ENCODE peak calls at places on chromosomes 11 and 22, in six cellular contexts. A is NCI-H187, F is MV-4-11, C is renal cortical epithelial cell, M is amniotic stem cell, K is neuronal stem cell. T is an unnamed sample.

GRCh38 chr11:5507177-5507576 is 2.6 kb downstream of the UBQLN3 start:
- DNase-seq in A (no peak), F (no peak), C (no peak), M (no peak), K (no peak), T (no peak)

GRCh38 chr22:39655736-39656285 is 85.3 kb downstream of the CACNA1I start:
- DNase-seq in A (no peak), F (no peak), C (no peak), M (no peak), K (no peak), T (no peak)

GRCh38 chr22:37675930-37676571 is 615 bp downstream of the LGALS1 start:
- DNase-seq in A (no peak), F (peak; percentile 27), C (peak; percentile 16), M (no peak), K (no peak), T (no peak)

GRCh38 chr11:11569936-11570491 is 51.8 kb downstream of the GALNT18 start:
- DNase-seq in A (no peak), F (peak; percentile 51), C (no peak), M (no peak), K (no peak), T (no peak)

GRCh38 chr22:50218996-50219727 is 18.4 kb downstream of the SELENOO start:
- DNase-seq in A (no peak), F (peak; percentile 58), C (peak; percentile 42), M (no peak), K (no peak), T (peak; percentile 64)

GRCh38 chr11:106463796-106464201 is 386.3 kb downstream of the AASDHPPT start:
- DNase-seq in A (no peak), F (no peak), C (no peak), M (no peak), K (no peak), T (peak; percentile 51)

GRCh38 chr11:133064152-133064877 is 468.0 kb downstream of the OPCML start:
- DNase-seq in A (no peak), F (no peak), C (peak; percentile 45), M (peak; percentile 56), K (peak; percentile 68), T (peak; percentile 84)

GRCh38 chr11:16776716-16777115 is 38.3 kb downstream of the C11orf58 start:
- DNase-seq in A (peak; percentile 32), F (no peak), C (no peak), M (peak; percentile 37), K (no peak), T (no peak)

GRCh38 chr11:64917663-64917995 is 620 bp upstream of the ATG2A start:
- DNase-seq in A (no peak), F (no peak), C (peak; percentile 1), M (no peak), K (no peak), T (no peak)

GRCh38 chr11:61532136-61533038 is 23.8 kb downstream of the LRRC10B start:
- DNase-seq in A (peak; percentile 29), F (no peak), C (peak; percentile 53), M (no peak), K (no peak), T (peak; percentile 70)

GRCh38 chr11:82871646-82872045 is 28.6 kb downstream of the PRCP start:
- DNase-seq in A (no peak), F (no peak), C (no peak), M (no peak), K (no peak), T (no peak)

GRCh38 chr11:119377961-119378667 is 3.4 kb downstream of the USP2 start:
- DNase-seq in A (no peak), F (no peak), C (no peak), M (no peak), K (no peak), T (no peak)

GRCh38 chr11:74322667-74323066 is 11.2 kb upstream of the P4HA3 start:
- DNase-seq in A (no peak), F (no peak), C (peak; percentile 16), M (no peak), K (no peak), T (no peak)

GRCh38 chr11:42552786-42553185 is 759.0 kb upstream of the API5 start:
- DNase-seq in A (no peak), F (no peak), C (no peak), M (no peak), K (no peak), T (no peak)

GRCh38 chr11:102139081-102139498 is 28.8 kb downstream of the YAP1 start:
- DNase-seq in A (no peak), F (no peak), C (peak; percentile 63), M (peak; percentile 73), K (no peak), T (peak; percentile 50)

GRCh38 chr11:108958446-108959123 is 293.7 kb downstream of the DDX10 start:
- DNase-seq in A (no peak), F (peak; percentile 62), C (peak; percentile 23), M (peak; percentile 29), K (no peak), T (peak; percentile 45)

GRCh38 chr22:42156121-42156520 is 25.5 kb upstream of the CYP2D6 start:
- DNase-seq in A (no peak), F (no peak), C (no peak), M (no peak), K (no peak), T (no peak)

GRCh38 chr11:2885676-2886081 is at the start of gene CDKN1C:
- DNase-seq in A (no peak), F (peak; percentile 68), C (no peak), M (peak; percentile 59), K (peak; percentile 91), T (peak; percentile 90)

GRCh38 chr22:41043727-41044126 is 48.7 kb upstream of the EP300 start:
- DNase-seq in A (no peak), F (peak; percentile 85), C (no peak), M (no peak), K (no peak), T (no peak)

GRCh38 chr11:75700940-75701339 is 16.7 kb upstream of the MOGAT2 start:
- DNase-seq in A (no peak), F (no peak), C (no peak), M (no peak), K (no peak), T (no peak)

GRCh38 chr11:44792171-44792570 is 65.4 kb downstream of the TSPAN18 start:
- DNase-seq in A (no peak), F (no peak), C (no peak), M (no peak), K (no peak), T (no peak)

GRCh38 chr11:58334708-58335107 is 24.2 kb downstream of the OR5B17 start:
- DNase-seq in A (no peak), F (no peak), C (peak; percentile 84), M (no peak), K (no peak), T (peak; percentile 55)

GRCh38 chr11:72191961-72192381 is at the start of gene FOLR1:
- DNase-seq in A (no peak), F (no peak), C (peak; percentile 60), M (no peak), K (peak; percentile 14), T (peak; percentile 38)

GRCh38 chr11:119491753-119492455 is 68.9 kb upstream of the THY1 start:
- DNase-seq in A (peak; percentile 51), F (no peak), C (no peak), M (no peak), K (no peak), T (no peak)

GRCh38 chr11:124174001-124174400 is 9.1 kb upstream of the OR10D3 start:
- DNase-seq in A (no peak), F (peak; percentile 40), C (peak; percentile 93), M (peak; percentile 82), K (peak; percentile 77), T (peak; percentile 48)

GRCh38 chr11:8056810-8057463 is 24.1 kb upstream of the TUB start:
- DNase-seq in A (no peak), F (peak; percentile 54), C (peak; percentile 73), M (peak; percentile 15), K (no peak), T (peak; percentile 43)

GRCh38 chr22:32476286-32476685 is 1.7 kb downstream of the FBXO7 start:
- DNase-seq in A (no peak), F (no peak), C (no peak), M (no peak), K (no peak), T (no peak)

GRCh38 chr11:88098289-88098688 is 77.0 kb downstream of the RAB38 start:
- DNase-seq in A (no peak), F (no peak), C (peak; percentile 44), M (no peak), K (no peak), T (no peak)

GRCh38 chr11:111526501-111526900 is 11.9 kb downstream of the HOATZ start:
- DNase-seq in A (no peak), F (no peak), C (peak; percentile 66), M (no peak), K (no peak), T (peak; percentile 49)

GRCh38 chr11:125123947-125124633 is 12.7 kb upstream of the TMEM218 start:
- DNase-seq in A (peak; percentile 14), F (peak; percentile 81), C (peak; percentile 56), M (no peak), K (no peak), T (no peak)

GRCh38 chr22:38153821-38154562 is 27.6 kb downstream of the PLA2G6 start:
- DNase-seq in A (no peak), F (no peak), C (peak; percentile 16), M (no peak), K (no peak), T (no peak)

GRCh38 chr11:86456075-86456939 is 81.6 kb downstream of the CCDC81 start:
- DNase-seq in A (peak; percentile 55), F (peak; percentile 58), C (peak; percentile 58), M (peak; percentile 62), K (peak; percentile 88), T (peak; percentile 72)

GRCh38 chr11:82823635-82824614 is 76.3 kb downstream of the PRCP start:
- DNase-seq in A (no peak), F (peak; percentile 77), C (peak; percentile 53), M (no peak), K (no peak), T (no peak)

GRCh38 chr11:62324738-62325556 is 12.3 kb upstream of the ASRGL1 start:
- DNase-seq in A (no peak), F (peak; percentile 89), C (no peak), M (no peak), K (peak; percentile 38), T (peak; percentile 15)

GRCh38 chr11:62543680-62544444 is 2.7 kb downstream of the AHNAK start:
- DNase-seq in A (no peak), F (no peak), C (no peak), M (no peak), K (no peak), T (peak; percentile 36)

GRCh38 chr11:120254788-120255518 is 15.0 kb downstream of the POU2F3 start:
- DNase-seq in A (no peak), F (no peak), C (no peak), M (no peak), K (peak; percentile 36), T (no peak)

T was measured in hepatic stellate cell.